ENCODE peak calls at places on chromosomes 7 and 10, in seven cellular contexts. I is heart right ventricle, U is IMR-90, N is aorta, W is WERI-Rb-1, V is MM.1S, S is lung. E is an unnamed sample.

GRCh38 chr7:2200584-2200980 is 32.2 kb downstream of the MAD1L1 start:
- DNase-seq in V (no peak), U (no peak), I (no peak), S (no peak), N (no peak), W (no peak), E (no peak)

GRCh38 chr7:44667190-44667589 is 60.8 kb downstream of the OGDH start:
- DNase-seq in N (no peak), W (no peak), I (no peak), V (no peak), U (no peak), S (no peak), E (no peak)

GRCh38 chr7:100584046-100584676 is 1.8 kb downstream of the LRCH4 start:
- DNase-seq in I (no peak), U (peak), W (no peak), V (no peak), N (no peak), S (no peak), E (no peak)

GRCh38 chr10:69172241-69172998 is 7.6 kb upstream of the SUPV3L1 start:
- DNase-seq in U (peak), N (no peak), V (no peak), I (no peak), W (no peak), S (no peak), E (no peak)

GRCh38 chr10:69838853-69839252 is 37.1 kb downstream of the COL13A1 start:
- DNase-seq in W (no peak), S (no peak), N (no peak), U (peak), V (no peak), I (no peak), E (no peak)

GRCh38 chr7:2607122-2607912 is 24.5 kb upstream of the TTYH3 start:
- DNase-seq in U (no peak), I (peak), W (peak), N (peak), S (peak), V (no peak), E (no peak)

GRCh38 chr7:46660402-46660801 is 739.3 kb upstream of the IGFBP3 start:
- DNase-seq in S (no peak), N (no peak), V (no peak), U (peak), I (no peak), W (no peak), E (no peak)

GRCh38 chr10:85510682-85511081 is 855.9 kb downstream of the GRID1 start:
- DNase-seq in W (peak), S (no peak), V (no peak), U (no peak), N (no peak), I (no peak), E (no peak)

GRCh38 chr10:131495892-131496291 is 184.4 kb upstream of the TCERG1L start:
- DNase-seq in U (no peak), S (no peak), W (no peak), N (no peak), V (no peak), I (no peak), E (no peak)

GRCh38 chr10:75599875-75600648 is 168.6 kb downstream of the LRMDA start:
- DNase-seq in V (no peak), U (no peak), I (no peak), N (no peak), S (no peak), W (no peak), E (no peak)

GRCh38 chr7:155842496-155843265 is 30.4 kb upstream of the SHH start:
- DNase-seq in S (no peak), V (no peak), U (no peak), W (no peak), N (peak), I (no peak), E (no peak)

GRCh38 chr10:70066190-70066589 is 13.5 kb downstream of the MACROH2A2 start:
- DNase-seq in U (no peak), V (no peak), I (no peak), S (no peak), N (no peak), W (no peak), E (no peak)

GRCh38 chr10:84204122-84204521 is 9.8 kb downstream of the CDHR1 start:
- DNase-seq in W (peak), N (no peak), U (no peak), I (no peak), V (no peak), S (no peak), E (no peak)

GRCh38 chr7:150383710-150384397 is 4.7 kb downstream of the ZNF775 start:
- DNase-seq in S (no peak), U (no peak), I (no peak), V (peak), W (peak), N (peak), E (no peak)

GRCh38 chr10:58661336-58661735 is 148.7 kb downstream of the BICC1 start:
- DNase-seq in U (peak), V (no peak), S (no peak), N (no peak), W (no peak), I (no peak), E (no peak)

GRCh38 chr10:5545778-5546710 is 21.3 kb downstream of the CALML3 start:
- DNase-seq in I (peak), S (peak), U (peak), V (no peak), W (no peak), N (peak), E (no peak)

GRCh38 chr7:42227931-42228591 is 8.9 kb downstream of the GLI3 start:
- DNase-seq in N (peak), W (no peak), I (peak), S (no peak), V (no peak), U (peak), E (no peak)

GRCh38 chr10:65501259-65501658 is 1424.6 kb upstream of the LRRTM3 start:
- DNase-seq in I (no peak), W (no peak), S (no peak), U (no peak), N (no peak), V (peak), E (no peak)

GRCh38 chr7:159025161-159025779 is 119.4 kb downstream of the VIPR2 start:
- DNase-seq in U (no peak), V (no peak), W (no peak), S (no peak), N (no peak), I (no peak), E (no peak)

GRCh38 chr10:117734626-117735405 is 192.3 kb downstream of the EMX2 start:
- DNase-seq in S (no peak), W (no peak), I (no peak), U (no peak), N (no peak), V (no peak), E (no peak)

GRCh38 chr10:118045154-118045841 is 1.4 kb downstream of the RAB11FIP2 start:
- DNase-seq in U (no peak), S (no peak), I (no peak), W (no peak), V (no peak), N (no peak), E (no peak)

GRCh38 chr7:41457832-41458437 is 245.0 kb downstream of the INHBA start:
- DNase-seq in S (no peak), V (no peak), U (no peak), I (no peak), N (no peak), W (no peak), E (no peak)

GRCh38 chr7:102125127-102125561 is 161.5 kb upstream of the SH2B2 start:
- DNase-seq in N (peak), U (peak), I (peak), V (no peak), W (no peak), S (peak), E (no peak)

GRCh38 chr10:100734295-100735086 is 10.9 kb upstream of the PAX2 start:
- DNase-seq in I (no peak), U (no peak), N (no peak), W (no peak), V (no peak), S (no peak), E (no peak)

GRCh38 chr10:102996876-102997275 is 78.8 kb downstream of the CNNM2 start:
- DNase-seq in V (no peak), U (no peak), S (no peak), N (no peak), I (no peak), W (no peak), E (no peak)

GRCh38 chr7:144857463-144857862 is 21.6 kb upstream of the TPK1 start:
- DNase-seq in V (no peak), U (no peak), I (no peak), W (no peak), S (no peak), N (no peak), E (no peak)

DNA sequence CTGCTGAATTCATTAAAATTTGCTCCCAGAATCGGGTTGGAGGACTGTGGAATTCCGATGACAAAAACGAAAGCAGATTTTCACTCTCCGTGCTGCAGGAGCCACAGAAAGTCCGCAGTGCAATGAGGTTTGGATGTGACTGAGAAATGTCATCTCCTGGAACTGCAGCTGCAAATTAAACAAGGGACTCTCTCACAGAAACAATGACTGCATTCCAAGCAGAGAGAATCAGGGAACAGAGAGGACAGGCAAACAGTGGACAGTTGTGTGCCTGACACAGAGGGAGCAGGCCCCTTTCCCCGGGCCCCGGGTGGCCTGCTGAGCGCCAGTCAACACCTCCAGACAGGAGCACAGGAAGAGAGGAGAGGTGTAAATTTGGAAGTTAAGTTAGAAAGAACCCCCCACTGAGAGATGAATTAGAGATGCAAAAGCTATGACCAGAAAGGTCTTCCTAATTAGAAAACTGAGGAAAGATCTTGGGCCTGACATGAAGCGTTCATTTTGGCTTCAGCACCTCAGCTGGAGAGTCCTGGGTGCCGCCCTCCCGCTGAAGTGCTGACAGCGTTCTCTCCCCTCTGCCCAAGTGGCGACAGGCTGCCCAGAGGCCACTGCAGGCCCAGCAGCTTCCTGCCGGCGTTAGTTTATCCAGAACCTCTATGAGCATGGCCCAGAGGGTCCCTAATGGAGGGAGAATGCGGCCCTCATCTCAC is 108.8 kb downstream of the C10orf90 start:
- DNase-seq in U (no peak), N (no peak), S (no peak), I (no peak), W (no peak), V (no peak), E (no peak)
- H3K4me3 ChIP-seq in U (peak), N (no peak), S (no peak), I (peak), W (no peak), V (peak), E (no peak)

GRCh38 chr10:44974628-44975431 is 3.8 kb downstream of the DEPP1 start:
- DNase-seq in N (peak), U (no peak), W (peak), S (peak), V (peak), I (peak), E (peak)
- H3K4me3 ChIP-seq in N (no peak), U (peak), W (peak), S (peak), V (no peak), I (peak), E (peak)

DNA sequence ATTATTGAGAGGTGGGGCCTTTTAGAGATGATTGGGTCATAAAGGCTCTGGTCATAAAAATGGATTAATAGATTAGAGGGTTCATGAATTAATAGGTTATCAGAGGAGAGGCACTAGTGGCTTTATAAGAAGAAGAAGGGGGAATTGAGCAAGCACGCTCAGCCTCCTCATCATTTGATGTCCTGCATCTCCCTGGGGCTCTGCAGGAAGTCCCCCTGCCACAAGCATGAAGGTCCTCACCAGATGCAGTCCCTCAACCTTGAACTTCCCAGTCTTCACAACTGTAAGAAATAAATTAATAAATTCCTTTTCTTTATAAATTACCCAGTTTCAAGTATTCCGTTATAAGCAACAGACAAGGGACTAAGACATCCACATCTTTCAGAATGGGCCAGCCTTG is 17.1 kb upstream of the C10orf67 start:
- DNase-seq in U (no peak), W (no peak), N (no peak), S (no peak), V (no peak), I (no peak), E (no peak)
- H3K4me3 ChIP-seq in U (no peak), W (no peak), N (no peak), S (no peak), V (no peak), I (no peak), E (no peak)

GRCh38 chr10:96758423-96758822 is 38.1 kb upstream of the PIK3AP1 start:
- DNase-seq in V (peak), I (no peak), N (no peak), U (no peak), S (no peak), W (no peak), E (no peak)

GRCh38 chr10:96753956-96754355 is 33.6 kb upstream of the PIK3AP1 start:
- DNase-seq in N (no peak), S (no peak), W (no peak), I (no peak), U (no peak), V (no peak), E (no peak)

GRCh38 chr10:96752380-96752779 is 32.1 kb upstream of the PIK3AP1 start:
- DNase-seq in W (no peak), N (no peak), I (no peak), S (no peak), V (no peak), U (no peak), E (no peak)

GRCh38 chr10:96756111-96756903 is 36.0 kb upstream of the PIK3AP1 start:
- DNase-seq in N (no peak), W (no peak), U (no peak), I (no peak), V (peak), S (no peak), E (no peak)
- H3K4me3 ChIP-seq in N (no peak), W (no peak), U (no peak), I (no peak), V (no peak), S (no peak), E (no peak)

DNA sequence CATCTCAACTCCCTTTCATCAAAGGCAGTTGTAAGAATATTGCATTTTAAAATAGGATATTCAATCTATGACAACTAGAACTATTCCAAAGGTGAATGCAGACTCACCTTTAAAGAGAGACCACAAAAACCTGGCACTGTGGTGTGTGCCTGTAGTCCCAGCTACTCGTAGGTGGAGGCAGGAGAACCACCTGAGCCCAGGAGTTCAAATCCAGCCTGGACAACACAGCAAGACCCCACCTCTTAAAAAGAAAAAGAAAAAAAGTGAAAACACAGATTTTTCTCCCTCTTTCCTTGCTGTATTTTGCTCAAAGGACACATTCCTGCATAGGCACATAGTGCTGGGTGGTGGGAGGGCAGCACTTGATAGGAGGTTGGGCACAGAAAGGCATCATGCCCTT is 739 bp upstream of the ALDH18A1 start:
- DNase-seq in W (no peak), U (no peak), S (no peak), N (no peak), V (no peak), I (no peak), E (no peak)
- H3K4me3 ChIP-seq in W (peak), U (no peak), S (no peak), N (peak), V (peak), I (peak), E (peak)

DNA sequence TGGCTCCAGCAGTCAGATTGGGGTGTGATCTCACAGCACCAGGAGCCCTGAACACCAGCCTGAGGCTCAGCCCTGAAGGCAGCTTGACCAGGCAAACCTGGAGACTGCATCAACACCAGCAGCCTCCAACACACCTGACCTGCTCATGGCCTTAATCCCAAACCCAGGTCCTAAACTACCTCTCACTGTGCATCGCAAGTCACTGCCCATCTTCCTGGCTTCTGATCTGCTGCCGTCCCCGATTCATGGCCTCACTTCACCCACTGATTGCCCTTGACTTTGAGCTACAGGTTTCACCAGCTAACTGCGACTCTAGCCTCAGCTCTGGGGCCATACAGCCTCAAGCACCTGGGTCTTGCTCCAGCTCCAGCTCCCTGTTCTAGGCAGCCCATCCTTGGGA is 49.1 kb downstream of the PARP12 start:
- DNase-seq in W (no peak), N (no peak), S (no peak), V (no peak), U (no peak), I (no peak), E (no peak)
- H3K4me3 ChIP-seq in W (no peak), N (no peak), S (no peak), V (no peak), U (no peak), I (no peak), E (no peak)

GRCh38 chr10:13496164-13496563 is 32.6 kb downstream of the BEND7 start:
- DNase-seq in N (no peak), U (no peak), V (no peak), W (no peak), I (no peak), S (no peak), E (no peak)

GRCh38 chr10:13490503-13490902 is 38.3 kb downstream of the BEND7 start:
- DNase-seq in V (no peak), W (no peak), S (no peak), I (no peak), N (no peak), U (no peak), E (no peak)

GRCh38 chr10:13491747-13492360 is 37.0 kb downstream of the BEND7 start:
- DNase-seq in I (no peak), S (no peak), W (no peak), U (no peak), N (no peak), V (no peak), E (no peak)

GRCh38 chr10:13489035-13489434 is 39.8 kb downstream of the BEND7 start:
- DNase-seq in V (no peak), I (no peak), N (no peak), S (no peak), U (no peak), W (no peak), E (no peak)

GRCh38 chr10:13492493-13493180 is 36.2 kb downstream of the BEND7 start:
- DNase-seq in I (no peak), N (no peak), U (no peak), S (no peak), W (no peak), V (no peak), E (no peak)
- H3K4me3 ChIP-seq in I (no peak), N (no peak), U (no peak), S (no peak), W (no peak), V (no peak), E (no peak)

GRCh38 chr7:53246974-53247373 is 211.5 kb downstream of the POM121L12 start:
- DNase-seq in S (no peak), N (no peak), V (no peak), W (no peak), U (no peak), I (no peak), E (no peak)

GRCh38 chr7:53252539-53252938 is 217.1 kb downstream of the POM121L12 start:
- DNase-seq in W (no peak), U (no peak), N (no peak), V (no peak), I (no peak), S (no peak), E (no peak)
- H3K4me3 ChIP-seq in W (no peak), U (no peak), N (no peak), V (no peak), I (no peak), S (no peak), E (no peak)

GRCh38 chr10:33196377-33196706 is 138.1 kb downstream of the NRP1 start:
- DNase-seq in S (no peak), I (no peak), U (no peak), V (no peak), W (no peak), N (no peak), E (no peak)
- H3K4me3 ChIP-seq in S (no peak), I (no peak), U (no peak), V (no peak), W (no peak), N (no peak), E (no peak)

GRCh38 chr10:477620-478019 is 211.8 kb downstream of the DIP2C start:
- DNase-seq in U (no peak), N (no peak), W (no peak), S (no peak), I (no peak), V (no peak), E (no peak)
- H3K4me3 ChIP-seq in U (no peak), N (no peak), W (no peak), S (no peak), I (no peak), V (no peak), E (no peak)

E was measured in CD8-positive, alpha-beta T cell.